ENCODE peak calls at places on chromosomes 11 and 22, in five cellular contexts. G is HS-5; Z is SW 1271; P is activated CD8-positive, alpha-beta memory T cell treated with anti-CD3 and anti-CD28 coated beads for 48 hours; O is stimulated activated CD4-positive, alpha-beta T cell treated with anti-CD3 and anti-CD28 coated beads, Interleukin-4, amount 100 ng/mL, for 24 hours. E is an unnamed sample.

GRCh38 chr11:26963764-26964163 is 30.1 kb upstream of the FIBIN start:
- DNase-seq in G (no peak), Z (no peak), P (no peak), O (no peak), E (no peak)

GRCh38 chr11:78295991-78296930 is 107.5 kb downstream of the USP35 start:
- DNase-seq in G (no peak), Z (no peak), P (no peak), O (no peak), E (no peak)

GRCh38 chr11:95445746-95446333 is 214.8 kb upstream of the SESN3 start:
- DNase-seq in G (no peak), Z (no peak), P (no peak), O (no peak), E (no peak)

GRCh38 chr11:81870066-81870412 is 863.6 kb downstream of the FAM181B start:
- DNase-seq in G (no peak), Z (no peak), P (no peak), O (peak), E (no peak)

GRCh38 chr11:17230867-17231851 is 23.4 kb upstream of the PIK3C2A start:
- DNase-seq in G (no peak), Z (no peak), P (no peak), O (peak), E (peak)

GRCh38 chr11:74347381-74347780 is 35.9 kb upstream of the P4HA3 start:
- DNase-seq in G (no peak), Z (no peak), P (no peak), O (no peak), E (no peak)

GRCh38 chr11:127182586-127183203 is 182.1 kb upstream of the KIRREL3 start:
- DNase-seq in G (no peak), Z (no peak), P (no peak), O (no peak), E (no peak)

GRCh38 chr22:18974477-18975180 is 38.5 kb upstream of the PRODH start:
- DNase-seq in G (no peak), Z (no peak), P (no peak), O (no peak), E (no peak)

GRCh38 chr22:19679476-19680099 is 34.7 kb upstream of the SEPTIN5 start:
- DNase-seq in G (no peak), Z (no peak), P (no peak), O (peak), E (peak)

GRCh38 chr22:24592144-24592845 is 578 bp downstream of the LRRC75B start:
- DNase-seq in G (no peak), Z (no peak), P (no peak), O (no peak), E (no peak)

GRCh38 chr11:61967924-61968757 is 707 bp upstream of the FTH1 start:
- DNase-seq in G (no peak), Z (no peak), P (peak), O (peak), E (peak)

GRCh38 chr11:2214527-2215229 is 43.1 kb upstream of the TH start:
- DNase-seq in G (no peak), Z (no peak), P (no peak), O (peak), E (no peak)

GRCh38 chr11:2526808-2527381 is 82.1 kb downstream of the KCNQ1 start:
- DNase-seq in G (no peak), Z (no peak), P (no peak), O (peak), E (peak)

GRCh38 chr22:32800158-32800557 is 1.3 kb upstream of the TIMP3 start:
- DNase-seq in G (no peak), Z (no peak), P (no peak), O (no peak), E (no peak)

GRCh38 chr11:69293819-69294505 is at the start of gene MYEOV:
- DNase-seq in G (no peak), Z (no peak), P (peak), O (peak), E (peak)

GRCh38 chr11:11979487-11980117 is 28.8 kb downstream of the DKK3 start:
- DNase-seq in G (no peak), Z (no peak), P (no peak), O (no peak), E (no peak)

GRCh38 chr11:66282468-66283455 is 4.8 kb downstream of the CNIH2 start:
- DNase-seq in G (peak), Z (peak), P (peak), O (peak), E (peak)

GRCh38 chr11:30608534-30608933 is 22.4 kb upstream of the MPPED2 start:
- DNase-seq in G (no peak), Z (no peak), P (no peak), O (no peak), E (no peak)